ENCODE peak calls at places on chromosomes 16 and 17, in ten cellular contexts. One of them, this sample, is unnamed.

GRCh38 chr17:29291163-29291752 is 2.7 kb downstream of the NUFIP2 start:
- DNase-seq in uterus: no peak
- DNase-seq in ovary: no peak
- DNase-seq in suprapubic skin: no peak
- DNase-seq in IMR-90: peak
- DNase-seq in prostate gland: peak
- DNase-seq in testis: no peak
- DNase-seq in GM12878: peak
- DNase-seq in body of pancreas: no peak
- DNase-seq in endothelial cell of umbilical vein: peak
- DNase-seq in this sample: no peak

GRCh38 chr17:31373150-31374082 is 18.1 kb upstream of the RAB11FIP4 start:
- DNase-seq in uterus: no peak
- DNase-seq in ovary: no peak
- DNase-seq in suprapubic skin: no peak
- DNase-seq in IMR-90: peak
- DNase-seq in prostate gland: peak
- DNase-seq in testis: no peak
- DNase-seq in GM12878: peak
- DNase-seq in body of pancreas: no peak
- DNase-seq in endothelial cell of umbilical vein: peak
- DNase-seq in this sample: no peak

GRCh38 chr17:32227910-32228309 is 37.7 kb upstream of the RHBDL3 start:
- DNase-seq in uterus: no peak
- DNase-seq in ovary: no peak
- DNase-seq in suprapubic skin: no peak
- DNase-seq in IMR-90: no peak
- DNase-seq in prostate gland: no peak
- DNase-seq in testis: no peak
- DNase-seq in GM12878: no peak
- DNase-seq in body of pancreas: no peak
- DNase-seq in endothelial cell of umbilical vein: no peak
- DNase-seq in this sample: no peak

GRCh38 chr17:44115585-44116415 is 7.6 kb downstream of the HDAC5 start:
- DNase-seq in uterus: peak
- DNase-seq in ovary: peak
- DNase-seq in suprapubic skin: no peak
- DNase-seq in IMR-90: peak
- DNase-seq in prostate gland: no peak
- DNase-seq in testis: peak
- DNase-seq in GM12878: no peak
- DNase-seq in body of pancreas: no peak
- DNase-seq in endothelial cell of umbilical vein: peak
- DNase-seq in this sample: no peak

GRCh38 chr17:77288115-77288619 is 147.4 kb downstream of the SEC14L1 start:
- DNase-seq in uterus: no peak
- DNase-seq in ovary: no peak
- DNase-seq in suprapubic skin: no peak
- DNase-seq in IMR-90: no peak
- DNase-seq in prostate gland: peak
- DNase-seq in testis: no peak
- DNase-seq in GM12878: no peak
- DNase-seq in body of pancreas: no peak
- DNase-seq in endothelial cell of umbilical vein: no peak
- DNase-seq in this sample: no peak

GRCh38 chr17:73900516-73900915 is 256.3 kb upstream of the SDK2 start:
- DNase-seq in uterus: no peak
- DNase-seq in ovary: no peak
- DNase-seq in suprapubic skin: no peak
- DNase-seq in IMR-90: no peak
- DNase-seq in prostate gland: no peak
- DNase-seq in testis: no peak
- DNase-seq in GM12878: no peak
- DNase-seq in body of pancreas: no peak
- DNase-seq in endothelial cell of umbilical vein: no peak
- DNase-seq in this sample: no peak

GRCh38 chr16:66250686-66251405 is 115.6 kb upstream of the CDH5 start:
- DNase-seq in uterus: peak
- DNase-seq in ovary: peak
- DNase-seq in suprapubic skin: peak
- DNase-seq in IMR-90: peak
- DNase-seq in prostate gland: peak
- DNase-seq in testis: peak
- DNase-seq in GM12878: no peak
- DNase-seq in body of pancreas: no peak
- DNase-seq in endothelial cell of umbilical vein: no peak
- DNase-seq in this sample: peak

GRCh38 chr17:74417178-74418045 is 14.5 kb upstream of the GPRC5C start:
- DNase-seq in uterus: no peak
- DNase-seq in ovary: no peak
- DNase-seq in suprapubic skin: no peak
- DNase-seq in IMR-90: no peak
- DNase-seq in prostate gland: no peak
- DNase-seq in testis: no peak
- DNase-seq in GM12878: peak
- DNase-seq in body of pancreas: no peak
- DNase-seq in endothelial cell of umbilical vein: no peak
- DNase-seq in this sample: no peak

GRCh38 chr16:69482410-69482951 is 58.1 kb downstream of the CYB5B start:
- DNase-seq in uterus: peak
- DNase-seq in ovary: peak
- DNase-seq in suprapubic skin: peak
- DNase-seq in IMR-90: peak
- DNase-seq in prostate gland: peak
- DNase-seq in testis: peak
- DNase-seq in GM12878: no peak
- DNase-seq in body of pancreas: no peak
- DNase-seq in endothelial cell of umbilical vein: peak
- DNase-seq in this sample: peak

GRCh38 chr16:28010671-28011070 is 52.8 kb downstream of the GSG1L start:
- DNase-seq in uterus: no peak
- DNase-seq in ovary: no peak
- DNase-seq in suprapubic skin: no peak
- DNase-seq in IMR-90: peak
- DNase-seq in prostate gland: no peak
- DNase-seq in testis: no peak
- DNase-seq in GM12878: no peak
- DNase-seq in body of pancreas: no peak
- DNase-seq in endothelial cell of umbilical vein: no peak
- DNase-seq in this sample: no peak

GRCh38 chr16:70646260-70647241 is at the start of gene IL34:
- DNase-seq in uterus: peak
- DNase-seq in ovary: peak
- DNase-seq in suprapubic skin: no peak
- DNase-seq in IMR-90: no peak
- DNase-seq in prostate gland: no peak
- DNase-seq in testis: peak
- DNase-seq in GM12878: no peak
- DNase-seq in body of pancreas: no peak
- DNase-seq in endothelial cell of umbilical vein: no peak
- DNase-seq in this sample: no peak

GRCh38 chr16:2233872-2234812 is 2.1 kb upstream of the DNASE1L2 start:
- DNase-seq in uterus: no peak
- DNase-seq in ovary: no peak
- DNase-seq in suprapubic skin: peak
- DNase-seq in IMR-90: no peak
- DNase-seq in prostate gland: no peak
- DNase-seq in testis: no peak
- DNase-seq in GM12878: no peak
- DNase-seq in body of pancreas: no peak
- DNase-seq in endothelial cell of umbilical vein: no peak
- DNase-seq in this sample: no peak

GRCh38 chr17:82051776-82052637 is at the start of the genes GPS1 and RFNG:
- DNase-seq in uterus: peak
- DNase-seq in ovary: peak
- DNase-seq in suprapubic skin: no peak
- DNase-seq in IMR-90: peak
- DNase-seq in prostate gland: peak
- DNase-seq in testis: peak
- DNase-seq in GM12878: no peak
- DNase-seq in body of pancreas: peak
- DNase-seq in endothelial cell of umbilical vein: peak
- DNase-seq in this sample: peak

GRCh38 chr17:47704116-47704515 is 10.2 kb downstream of the TBKBP1 start:
- DNase-seq in uterus: no peak
- DNase-seq in ovary: peak
- DNase-seq in suprapubic skin: no peak
- DNase-seq in IMR-90: no peak
- DNase-seq in prostate gland: no peak
- DNase-seq in testis: no peak
- DNase-seq in GM12878: no peak
- DNase-seq in body of pancreas: no peak
- DNase-seq in endothelial cell of umbilical vein: no peak
- DNase-seq in this sample: no peak

GRCh38 chr17:30600830-30601494 is 123.8 kb downstream of the GOSR1 start:
- DNase-seq in uterus: no peak
- DNase-seq in ovary: peak
- DNase-seq in suprapubic skin: no peak
- DNase-seq in IMR-90: peak
- DNase-seq in prostate gland: no peak
- DNase-seq in testis: peak
- DNase-seq in GM12878: no peak
- DNase-seq in body of pancreas: peak
- DNase-seq in endothelial cell of umbilical vein: peak
- DNase-seq in this sample: no peak

DNA sequence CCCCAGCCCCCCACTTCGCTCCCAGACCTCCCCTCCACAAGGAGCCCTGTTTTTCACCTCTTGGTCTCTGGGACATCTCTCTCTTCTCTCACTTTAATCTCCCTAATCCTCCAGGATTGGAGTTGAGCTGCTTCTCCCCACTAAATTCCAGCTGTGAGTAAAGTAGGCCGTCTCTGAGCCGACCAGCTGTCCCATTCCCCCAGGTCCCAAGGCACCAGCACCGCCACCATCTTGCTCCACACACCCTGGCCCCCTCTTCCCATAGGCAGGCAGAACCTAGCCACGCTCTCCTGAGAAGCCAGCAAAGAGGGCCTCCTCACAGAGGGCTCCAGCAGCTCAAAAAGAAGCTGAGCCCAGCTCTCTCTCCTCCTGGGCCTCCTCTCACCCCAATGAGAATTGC is 862 bp downstream of the DLG4 start:
- DNase-seq in uterus: no peak
- DNase-seq in ovary: no peak
- DNase-seq in suprapubic skin: no peak
- DNase-seq in IMR-90: no peak
- DNase-seq in prostate gland: no peak
- DNase-seq in testis: no peak
- DNase-seq in GM12878: no peak
- DNase-seq in body of pancreas: no peak
- DNase-seq in endothelial cell of umbilical vein: no peak
- DNase-seq in this sample: no peak
- H3K27ac ChIP-seq in uterus: peak
- H3K27ac ChIP-seq in ovary: no peak
- H3K27ac ChIP-seq in suprapubic skin: no peak
- H3K27ac ChIP-seq in IMR-90: no peak
- H3K27ac ChIP-seq in prostate gland: peak
- H3K27ac ChIP-seq in testis: peak
- H3K27ac ChIP-seq in GM12878: no peak
- H3K27ac ChIP-seq in body of pancreas: no peak
- H3K27ac ChIP-seq in endothelial cell of umbilical vein: no peak
- H3K27ac ChIP-seq in this sample: peak

DNA sequence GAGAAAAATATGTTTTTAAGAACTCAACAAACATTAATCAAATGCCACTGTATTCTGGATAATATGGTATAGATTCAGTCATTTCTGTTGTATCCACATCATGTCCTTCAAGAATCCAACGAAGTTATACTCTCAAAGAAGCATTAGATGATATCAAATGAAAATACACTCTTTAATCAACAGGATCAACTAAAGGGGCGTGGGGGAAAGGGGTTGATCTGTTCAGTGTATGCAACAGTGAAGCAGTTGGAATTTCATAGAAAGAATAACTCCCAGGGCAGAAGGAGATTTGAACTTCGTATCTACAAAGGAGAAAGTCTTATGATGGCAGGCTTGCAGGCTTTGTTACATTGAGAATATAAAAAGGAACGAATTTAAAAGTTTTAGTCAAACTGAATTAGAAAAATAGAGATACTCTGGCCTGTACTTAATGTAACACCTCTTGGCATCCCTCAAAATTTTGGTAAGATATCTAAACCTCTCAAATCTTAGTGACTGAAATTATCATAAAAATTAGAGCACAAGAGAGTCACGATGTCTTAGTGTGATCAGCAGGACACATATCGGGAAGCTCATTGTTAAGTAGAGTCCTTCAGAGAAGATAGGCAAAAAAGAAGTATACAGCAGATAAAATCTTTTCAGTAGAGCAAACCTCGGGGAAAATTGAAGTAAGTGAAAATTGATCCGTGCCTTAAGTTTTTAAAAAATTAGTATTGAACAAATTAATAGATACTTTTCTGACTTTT is 431.4 kb downstream of the KCNJ18 start:
- DNase-seq in uterus: no peak
- DNase-seq in ovary: no peak
- DNase-seq in suprapubic skin: no peak
- DNase-seq in IMR-90: no peak
- DNase-seq in prostate gland: no peak
- DNase-seq in testis: no peak
- DNase-seq in GM12878: no peak
- DNase-seq in body of pancreas: no peak
- DNase-seq in endothelial cell of umbilical vein: no peak
- DNase-seq in this sample: no peak
- TF ChIP-seq POLR2A in uterus: no peak
- TF ChIP-seq POLR2A in ovary: no peak
- TF ChIP-seq POLR2A in suprapubic skin: no peak
- TF ChIP-seq POLR2A in IMR-90: no peak
- TF ChIP-seq POLR2A in prostate gland: no peak
- TF ChIP-seq POLR2A in testis: no peak
- TF ChIP-seq POLR2A in GM12878: no peak
- TF ChIP-seq POLR2A in body of pancreas: no peak
- TF ChIP-seq POLR2A in endothelial cell of umbilical vein: no peak
- TF ChIP-seq POLR2A in this sample: no peak

GRCh38 chr17:64216385-64217248 is 46.4 kb downstream of the TEX2 start:
- DNase-seq in uterus: peak
- DNase-seq in ovary: peak
- DNase-seq in suprapubic skin: no peak
- DNase-seq in IMR-90: peak
- DNase-seq in prostate gland: no peak
- DNase-seq in testis: peak
- DNase-seq in GM12878: peak
- DNase-seq in body of pancreas: peak
- DNase-seq in endothelial cell of umbilical vein: peak
- DNase-seq in this sample: peak
- TF ChIP-seq CTCF in uterus: no peak
- TF ChIP-seq CTCF in ovary: no peak
- TF ChIP-seq CTCF in suprapubic skin: no peak
- TF ChIP-seq CTCF in IMR-90: no peak
- TF ChIP-seq CTCF in prostate gland: no peak
- TF ChIP-seq CTCF in testis: no peak
- TF ChIP-seq CTCF in GM12878: peak
- TF ChIP-seq CTCF in body of pancreas: no peak
- TF ChIP-seq CTCF in endothelial cell of umbilical vein: no peak
- TF ChIP-seq CTCF in this sample: no peak

DNA sequence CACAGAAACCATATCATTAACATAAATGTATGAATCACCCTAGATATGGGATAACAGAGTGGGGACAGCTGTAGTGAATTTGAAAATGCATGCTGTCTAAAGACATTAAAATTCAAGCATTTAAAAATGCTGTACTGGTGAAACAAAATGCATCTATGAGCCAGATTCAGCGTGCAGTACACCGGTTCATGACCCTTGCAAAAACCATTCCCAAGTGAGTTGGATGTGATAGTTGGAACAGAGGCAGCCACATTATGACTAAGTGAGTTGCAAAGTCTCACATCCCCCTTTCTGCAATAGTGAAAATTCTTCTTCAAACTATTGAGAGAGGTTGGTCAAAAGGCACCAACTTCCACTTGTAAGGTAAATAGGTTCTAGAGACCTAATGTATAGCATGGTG is 12.2 kb downstream of the GRIN2A start:
- DNase-seq in uterus: no peak
- DNase-seq in ovary: no peak
- DNase-seq in suprapubic skin: no peak
- DNase-seq in IMR-90: no peak
- DNase-seq in prostate gland: no peak
- DNase-seq in testis: no peak
- DNase-seq in GM12878: no peak
- DNase-seq in body of pancreas: no peak
- DNase-seq in endothelial cell of umbilical vein: no peak
- DNase-seq in this sample: no peak
- H3K27ac ChIP-seq in uterus: no peak
- H3K27ac ChIP-seq in ovary: no peak
- H3K27ac ChIP-seq in suprapubic skin: no peak
- H3K27ac ChIP-seq in IMR-90: no peak
- H3K27ac ChIP-seq in prostate gland: no peak
- H3K27ac ChIP-seq in testis: no peak
- H3K27ac ChIP-seq in GM12878: no peak
- H3K27ac ChIP-seq in body of pancreas: no peak
- H3K27ac ChIP-seq in endothelial cell of umbilical vein: no peak
- H3K27ac ChIP-seq in this sample: no peak